ENCODE peak calls at places on chromosomes 11 and 22, in six cellular contexts. Q is CD4-positive, CD25-positive, alpha-beta regulatory T cell; J is activated T-helper 1 cell treated with anti-CD3 and anti-CD28 coated beads, Interleukin-2, amount 50 U/mL, for 16 hours; O is cardiac fibroblast; E is left cardiac atrium; C is activated CD8-positive, alpha-beta memory T cell treated with anti-CD3 and anti-CD28 coated beads, Interleukin-2, amount 50 U/mL, for 48 hours. B is an unnamed sample.

GRCh38 chr11:61133956-61134662 is 27.1 kb downstream of the VPS37C start:
- DNase-seq in Q (no peak), J (no peak), O (no peak), E (peak), C (no peak), B (no peak)

GRCh38 chr11:96215094-96215782 is 127.8 kb downstream of the MAML2 start:
- DNase-seq in Q (peak), J (no peak), O (peak), E (no peak), C (no peak), B (peak)

GRCh38 chr11:77636738-77637344 is 753 bp downstream of the CLNS1A start:
- DNase-seq in Q (no peak), J (no peak), O (peak), E (no peak), C (no peak), B (no peak)

GRCh38 chr11:8237453-8237852 is 26.2 kb downstream of the LMO1 start:
- DNase-seq in Q (no peak), J (no peak), O (no peak), E (no peak), C (no peak), B (no peak)

GRCh38 chr11:95910638-95911368 is 13.1 kb downstream of the MTMR2 start:
- DNase-seq in Q (no peak), J (no peak), O (no peak), E (no peak), C (no peak), B (no peak)

GRCh38 chr11:126415128-126415527 is 59.6 kb downstream of the ST3GAL4 start:
- DNase-seq in Q (no peak), J (no peak), O (peak), E (peak), C (no peak), B (no peak)

GRCh38 chr22:37228106-37229011 is 15.7 kb downstream of the RAC2 start:
- DNase-seq in Q (peak), J (no peak), O (no peak), E (no peak), C (no peak), B (no peak)

GRCh38 chr11:28834877-28835276 is 726.7 kb downstream of the METTL15 start:
- DNase-seq in Q (no peak), J (no peak), O (peak), E (no peak), C (no peak), B (no peak)

GRCh38 chr22:48750282-48750681 is 1077.4 kb downstream of the BRD1 start:
- DNase-seq in Q (no peak), J (no peak), O (no peak), E (no peak), C (peak), B (no peak)

GRCh38 chr11:40602866-40603578 is 856.4 kb downstream of the LRRC4C start:
- DNase-seq in Q (no peak), J (no peak), O (no peak), E (no peak), C (no peak), B (no peak)

GRCh38 chr11:124640660-124641059 is 18.0 kb downstream of the TBRG1 start:
- DNase-seq in Q (no peak), J (no peak), O (peak), E (no peak), C (no peak), B (no peak)

GRCh38 chr11:107696140-107696539 is 15.7 kb downstream of the SLN start:
- DNase-seq in Q (no peak), J (no peak), O (peak), E (no peak), C (no peak), B (no peak)

GRCh38 chr11:45209904-45210699 is 63.7 kb downstream of the PRDM11 start:
- DNase-seq in Q (no peak), J (no peak), O (peak), E (peak), C (no peak), B (peak)

GRCh38 chr11:7307836-7308235 is 56.1 kb downstream of the SYT9 start:
- DNase-seq in Q (no peak), J (no peak), O (no peak), E (no peak), C (no peak), B (no peak)

B was measured in germinal center.